ENCODE peak calls at places on chromosomes 11 and 22, in eight cellular contexts. U is AG04449, Q is lower lobe of right lung, W is GM12865, G is stomach, J is IMR-90, A is A549, E is dorsolateral prefrontal cortex. X is an unnamed sample.
A peak's percentile ranks its signal among the peaks of the same experiment; 100 is the strongest.

GRCh38 chr11:24932110-24933000 is 435.5 kb downstream of the LUZP2 start:
- DNase-seq in U (no peak), Q (no peak), W (no peak), G (no peak), J (no peak), A (no peak), E (no peak), X (no peak)

GRCh38 chr22:37973271-37974170 is 10.8 kb downstream of the SOX10 start:
- DNase-seq in U (no peak), Q (no peak), W (no peak), G (no peak), J (no peak), A (no peak), E (no peak), X (no peak)

GRCh38 chr11:23112987-23113886 is 253.0 kb upstream of the CCDC179 start:
- DNase-seq in U (no peak), Q (no peak), W (peak; percentile 32), G (peak; percentile 57), J (peak; percentile 63), A (peak; percentile 12), E (no peak), X (no peak)

GRCh38 chr11:68043349-68044144 is 4.7 kb downstream of the TCIRG1 start:
- DNase-seq in U (no peak), Q (no peak), W (no peak), G (no peak), J (peak; percentile 66), A (peak; percentile 53), E (no peak), X (peak; percentile 63)

GRCh38 chr11:15859411-15859810 is 496.9 kb downstream of the SOX6 start:
- DNase-seq in U (no peak), Q (no peak), W (no peak), G (no peak), J (no peak), A (no peak), E (no peak), X (no peak)

GRCh38 chr11:117239295-117239694 is 6.8 kb downstream of the RNF214 start:
- DNase-seq in U (peak; percentile 92), Q (no peak), W (no peak), G (no peak), J (peak; percentile 96), A (peak; percentile 37), E (no peak), X (no peak)

GRCh38 chr11:109264128-109264527 is 157.9 kb upstream of the C11orf87 start:
- DNase-seq in U (no peak), Q (no peak), W (no peak), G (no peak), J (no peak), A (no peak), E (no peak), X (no peak)

GRCh38 chr22:37020192-37020479 is 594 bp downstream of the MPST start:
- DNase-seq in U (no peak), Q (no peak), W (peak; percentile 24), G (peak; percentile 58), J (peak; percentile 47), A (no peak), E (no peak), X (no peak)

GRCh38 chr11:2211113-2211971 is 39.7 kb upstream of the TH start:
- DNase-seq in U (no peak), Q (no peak), W (no peak), G (peak; percentile 76), J (no peak), A (no peak), E (no peak), X (peak; percentile 36)

GRCh38 chr11:118841469-118842222 is 42.0 kb upstream of the CXCR5 start:
- DNase-seq in U (no peak), Q (no peak), W (peak; percentile 83), G (no peak), J (no peak), A (no peak), E (no peak), X (no peak)

GRCh38 chr11:60765355-60765754 is 8.7 kb downstream of the MS4A15 start:
- DNase-seq in U (no peak), Q (no peak), W (peak; percentile 84), G (no peak), J (no peak), A (no peak), E (no peak), X (no peak)

GRCh38 chr11:60766547-60766946 is 9.9 kb downstream of the MS4A15 start:
- DNase-seq in U (no peak), Q (no peak), W (no peak), G (no peak), J (no peak), A (no peak), E (no peak), X (no peak)

GRCh38 chr11:60768202-60768601 is 11.5 kb downstream of the MS4A15 start:
- DNase-seq in U (no peak), Q (no peak), W (no peak), G (no peak), J (no peak), A (no peak), E (no peak), X (no peak)

GRCh38 chr11:60769273-60769672 is 12.6 kb downstream of the MS4A15 start:
- DNase-seq in U (no peak), Q (no peak), W (no peak), G (no peak), J (no peak), A (no peak), E (no peak), X (no peak)

DNA sequence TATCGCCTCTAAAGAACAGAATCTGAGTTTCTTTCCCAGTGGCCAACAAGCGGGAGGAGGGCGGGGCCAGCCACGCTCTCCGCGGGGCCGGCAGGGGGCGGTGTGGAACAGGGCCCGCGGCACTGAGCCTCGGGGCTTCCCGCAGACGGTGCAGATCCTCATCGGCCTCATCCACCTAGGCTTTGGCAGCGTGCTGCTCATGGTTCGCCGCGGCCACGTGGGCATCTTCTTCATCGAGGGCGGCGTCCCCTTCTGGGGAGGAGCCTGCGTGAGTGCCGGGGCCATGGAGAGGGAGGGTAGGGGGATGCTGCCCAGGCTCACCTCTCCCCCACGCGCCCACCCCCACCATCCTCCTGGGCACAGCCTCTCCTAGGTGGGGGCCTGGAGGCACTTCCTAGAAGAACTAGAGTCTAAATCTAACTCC is 10.7 kb downstream of the MS4A15 start:
- DNase-seq in U (no peak), Q (no peak), W (no peak), G (no peak), J (no peak), A (peak; percentile 33), E (no peak), X (no peak)
- TF ChIP-seq CTCF in U (peak; percentile 25), Q (peak; percentile 39), W (peak; percentile 36), G (no peak), J (peak; percentile 23), A (peak; percentile 35), E (no peak), X (no peak)

GRCh38 chr11:61545341-61545740 is 35.5 kb downstream of the SYT7 start:
- DNase-seq in U (no peak), Q (no peak), W (no peak), G (no peak), J (no peak), A (peak; percentile 83), E (no peak), X (no peak)
- TF ChIP-seq CTCF in U (no peak), Q (no peak), W (peak; percentile 33), G (no peak), J (peak; percentile 35), A (peak; percentile 29), E (peak; percentile 10), X (no peak)

DNA sequence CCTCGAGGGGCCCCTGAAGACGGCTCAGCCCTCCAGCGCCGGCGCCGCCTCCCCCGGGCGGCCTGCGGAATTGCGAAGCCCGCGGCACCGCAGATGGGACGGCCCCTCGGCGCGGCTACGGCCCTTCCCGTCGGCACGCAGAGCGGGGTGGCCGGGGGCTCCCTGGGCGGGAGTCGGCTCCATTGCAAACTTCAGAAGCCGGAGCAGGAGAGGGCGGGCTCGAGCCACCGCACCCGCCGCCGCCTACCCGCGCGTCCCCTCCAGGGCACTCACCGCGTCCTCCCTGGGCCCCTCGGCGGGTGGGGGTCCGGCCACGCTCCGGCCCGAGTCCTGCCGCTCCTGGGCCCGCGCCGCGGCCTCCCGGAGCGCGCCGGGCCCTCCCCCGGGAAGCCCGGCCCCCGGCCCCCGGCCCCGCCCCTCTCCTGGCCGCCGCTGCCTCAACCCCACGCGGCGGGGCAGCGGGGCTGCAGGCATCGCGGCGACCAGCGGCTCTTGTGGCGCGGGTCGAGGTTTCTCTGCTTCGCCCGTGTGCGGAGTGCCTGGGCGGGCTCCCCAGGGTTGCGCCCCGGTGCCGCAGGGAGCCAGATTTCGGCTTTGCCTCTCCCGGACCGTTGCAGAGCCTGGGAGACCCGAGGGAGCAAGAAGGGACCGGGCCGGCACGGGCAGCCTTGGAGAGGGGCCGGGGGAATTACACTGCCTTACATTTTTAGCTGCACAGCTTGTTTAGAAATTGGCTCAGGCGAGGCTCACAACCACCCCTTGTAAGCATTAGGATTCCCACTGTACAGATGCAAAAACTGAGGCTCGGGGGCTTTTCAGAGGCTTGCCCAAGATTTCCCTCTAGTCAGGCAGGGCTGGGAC is at the start of gene PACSIN3:
- DNase-seq in U (no peak), Q (peak; percentile 70), W (peak; percentile 45), G (peak; percentile 69), J (peak; percentile 19), A (peak; percentile 72), E (no peak), X (peak; percentile 74)
- TF ChIP-seq CTCF in U (peak; percentile 12), Q (no peak), W (no peak), G (no peak), J (no peak), A (no peak), E (no peak), X (peak; percentile 9)

GRCh38 chr11:58922475-58922874 is 16.8 kb upstream of the GLYATL1 start:
- DNase-seq in U (no peak), Q (no peak), W (no peak), G (no peak), J (no peak), A (no peak), E (no peak), X (no peak)

GRCh38 chr11:58926251-58926650 is 13.0 kb upstream of the GLYATL1 start:
- DNase-seq in U (no peak), Q (no peak), W (no peak), G (no peak), J (peak; percentile 72), A (no peak), E (no peak), X (no peak)

GRCh38 chr11:58924230-58924629 is 15.1 kb upstream of the GLYATL1 start:
- DNase-seq in U (no peak), Q (no peak), W (no peak), G (no peak), J (no peak), A (no peak), E (no peak), X (no peak)

GRCh38 chr11:58921778-58922390 is 17.4 kb upstream of the GLYATL1 start:
- DNase-seq in U (no peak), Q (no peak), W (no peak), G (no peak), J (no peak), A (no peak), E (no peak), X (no peak)

DNA sequence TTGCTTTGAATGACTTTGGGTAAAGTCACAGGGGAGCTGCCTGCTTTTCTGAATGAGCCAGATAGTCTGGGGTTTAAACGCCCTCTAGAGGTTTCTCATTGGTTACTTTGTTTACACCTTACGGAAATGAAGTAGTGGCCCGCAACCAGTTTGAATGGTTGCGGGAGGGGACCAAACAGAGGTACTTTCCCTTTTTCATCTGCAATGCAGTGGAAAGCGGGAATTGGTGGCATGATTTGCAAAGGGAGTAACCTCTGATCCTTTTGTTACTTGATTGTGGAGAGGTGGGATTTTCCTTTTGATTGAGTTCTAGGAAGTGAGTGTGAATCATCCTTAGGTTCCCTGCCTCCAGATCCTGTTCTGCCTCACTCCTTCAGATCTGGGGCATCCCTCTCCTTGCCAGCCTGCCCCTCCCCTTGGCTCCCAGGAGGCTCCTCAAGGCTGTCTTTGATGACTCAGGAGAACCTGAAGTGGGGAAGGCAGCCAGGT is 15.9 kb upstream of the GLYATL1 start:
- DNase-seq in U (no peak), Q (no peak), W (peak; percentile 51), G (no peak), J (peak; percentile 46), A (no peak), E (no peak), X (no peak)
- TF ChIP-seq CTCF in U (peak; percentile 37), Q (no peak), W (peak; percentile 43), G (no peak), J (peak; percentile 37), A (peak; percentile 43), E (peak; percentile 46), X (no peak)